ENCODE peak calls at places on chromosomes 13 and 19, in five cellular contexts. X is GM12878, M is ovary, C is A549, S is tibial nerve. K is an unnamed sample.

GRCh38 chr13:100722517-100722916 is 47.9 kb upstream of the TMTC4 start:
- DNase-seq in C (no peak), M (no peak), X (no peak), S (no peak), K (no peak)

GRCh38 chr13:87872813-87873212 is 201.6 kb downstream of the SLITRK5 start:
- DNase-seq in S (no peak), M (no peak), C (no peak), X (no peak), K (no peak)

GRCh38 chr13:25286308-25286968 is 850 bp downstream of the MTMR6 start:
- DNase-seq in M (no peak), X (no peak), C (no peak), S (peak), K (no peak)

GRCh38 chr13:62293081-62293480 is 877.4 kb upstream of the PCDH20 start:
- DNase-seq in C (no peak), X (no peak), S (no peak), M (no peak), K (no peak)

GRCh38 chr13:77038907-77039470 is 12.0 kb upstream of the FBXL3 start:
- DNase-seq in C (no peak), X (no peak), M (no peak), S (no peak), K (no peak)

GRCh38 chr13:100563779-100564178 is 24.8 kb downstream of the GGACT start:
- DNase-seq in X (no peak), S (no peak), M (no peak), C (no peak), K (no peak)

GRCh38 chr19:28003543-28003942 is 1209.4 kb downstream of the UQCRFS1 start:
- DNase-seq in X (no peak), S (no peak), C (no peak), M (no peak), K (no peak)

GRCh38 chr19:20247016-20247683 is 80.1 kb downstream of the ZNF486 start:
- DNase-seq in C (no peak), M (peak), X (no peak), S (no peak), K (no peak)

GRCh38 chr13:91817250-91817649 is 418.8 kb downstream of the GPC5 start:
- DNase-seq in C (no peak), S (no peak), M (no peak), X (no peak), K (no peak)

GRCh38 chr19:14550201-14550754 is 20.9 kb downstream of the TECR start:
- DNase-seq in S (no peak), M (no peak), X (no peak), C (no peak), K (no peak)

GRCh38 chr13:30725331-30726085 is 9.8 kb upstream of the ALOX5AP start:
- DNase-seq in X (no peak), C (no peak), M (no peak), S (no peak), K (no peak)

GRCh38 chr19:56839665-56840451 is 668 bp downstream of the PEG3 start:
- DNase-seq in M (peak), C (no peak), X (no peak), S (peak), K (peak)

GRCh38 chr19:38062959-38063786 is 156.2 kb downstream of the SIPA1L3 start:
- DNase-seq in M (no peak), S (no peak), X (no peak), C (no peak), K (no peak)

GRCh38 chr13:79593611-79594275 is 112.8 kb downstream of the NDFIP2 start:
- DNase-seq in C (no peak), X (no peak), M (no peak), S (no peak), K (no peak)

GRCh38 chr13:19572280-19572679 is 10.9 kb upstream of the TPTE2 start:
- DNase-seq in C (no peak), M (no peak), S (no peak), X (no peak), K (no peak)

GRCh38 chr13:97435794-97436193 is 1.8 kb downstream of the RAP2A start:
- DNase-seq in C (no peak), S (no peak), M (no peak), X (no peak), K (no peak)

GRCh38 chr19:47110521-47111080 is 3.0 kb downstream of the ZC3H4 start:
- DNase-seq in S (no peak), C (no peak), X (no peak), M (no peak), K (no peak)

GRCh38 chr13:95644611-95645052 is at the start of gene DZIP1:
- DNase-seq in X (no peak), M (peak), S (peak), C (peak), K (peak)

GRCh38 chr19:4908781-4909171 is 525 bp upstream of the UHRF1 start:
- DNase-seq in M (no peak), X (no peak), C (no peak), S (no peak), K (no peak)

GRCh38 chr13:109938255-109938936 is 152.0 kb upstream of the IRS2 start:
- DNase-seq in C (no peak), M (no peak), X (no peak), S (peak), K (no peak)

GRCh38 chr13:75938811-75939525 is 302.8 kb downstream of the LMO7 start:
- DNase-seq in C (no peak), S (no peak), X (no peak), M (no peak), K (no peak)

DNA sequence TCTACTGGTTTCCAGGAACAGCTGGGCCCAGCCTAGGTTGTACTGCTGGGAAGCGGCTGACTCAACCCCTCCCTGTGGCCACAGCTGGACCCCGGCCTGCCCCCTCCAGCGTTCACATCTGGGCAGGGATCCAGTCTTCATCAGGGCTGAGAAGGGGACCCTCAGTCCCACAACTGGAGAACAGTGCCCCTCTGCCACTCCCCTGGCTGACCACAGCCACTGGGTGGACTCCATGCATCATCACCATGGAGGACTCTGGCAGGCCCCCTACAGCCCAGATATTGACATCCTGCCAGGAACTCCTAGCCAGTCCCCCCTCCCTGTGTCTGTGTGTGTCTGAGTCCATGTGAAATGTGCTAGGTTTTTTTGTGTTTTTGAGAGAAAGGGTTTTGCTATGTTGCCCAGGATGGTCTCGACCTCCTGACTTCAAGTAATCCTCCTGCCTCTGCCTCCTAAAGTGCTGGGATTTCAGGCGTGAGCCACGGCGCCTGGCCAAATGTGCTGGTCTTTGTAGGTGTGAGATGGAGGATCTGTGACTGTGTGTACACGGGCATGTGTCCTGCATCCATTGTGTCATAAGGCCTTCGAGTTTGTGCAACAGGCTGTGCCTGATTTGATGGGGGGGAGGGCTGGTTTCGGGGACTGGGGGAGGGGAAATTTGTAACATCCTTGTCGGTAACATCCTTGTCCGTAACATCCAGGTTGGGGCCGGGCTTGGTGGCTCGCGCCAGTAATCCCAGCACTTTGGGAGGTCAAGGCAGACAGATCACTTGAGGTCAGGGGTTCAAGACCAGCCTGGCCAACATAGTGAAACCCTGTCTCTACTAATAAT is 4.0 kb upstream of the HOOK2 start:
- DNase-seq in X (no peak), S (no peak), M (peak), C (no peak), K (peak)
- TF ChIP-seq EP300 in X (no peak), S (no peak), M (peak), C (no peak), K (no peak)

GRCh38 chr19:35723671-35724070 is 5.9 kb downstream of the KMT2B start:
- DNase-seq in S (no peak), X (no peak), M (no peak), C (no peak), K (no peak)
- TF ChIP-seq EP300 in S (no peak), X (no peak), M (no peak), C (no peak), K (no peak)

GRCh38 chr19:11236324-11237301 is 2.8 kb upstream of the ANGPTL8 start:
- DNase-seq in M (no peak), X (no peak), C (no peak), S (no peak), K (no peak)
- TF ChIP-seq EP300 in M (no peak), X (no peak), C (no peak), S (no peak), K (no peak)

DNA sequence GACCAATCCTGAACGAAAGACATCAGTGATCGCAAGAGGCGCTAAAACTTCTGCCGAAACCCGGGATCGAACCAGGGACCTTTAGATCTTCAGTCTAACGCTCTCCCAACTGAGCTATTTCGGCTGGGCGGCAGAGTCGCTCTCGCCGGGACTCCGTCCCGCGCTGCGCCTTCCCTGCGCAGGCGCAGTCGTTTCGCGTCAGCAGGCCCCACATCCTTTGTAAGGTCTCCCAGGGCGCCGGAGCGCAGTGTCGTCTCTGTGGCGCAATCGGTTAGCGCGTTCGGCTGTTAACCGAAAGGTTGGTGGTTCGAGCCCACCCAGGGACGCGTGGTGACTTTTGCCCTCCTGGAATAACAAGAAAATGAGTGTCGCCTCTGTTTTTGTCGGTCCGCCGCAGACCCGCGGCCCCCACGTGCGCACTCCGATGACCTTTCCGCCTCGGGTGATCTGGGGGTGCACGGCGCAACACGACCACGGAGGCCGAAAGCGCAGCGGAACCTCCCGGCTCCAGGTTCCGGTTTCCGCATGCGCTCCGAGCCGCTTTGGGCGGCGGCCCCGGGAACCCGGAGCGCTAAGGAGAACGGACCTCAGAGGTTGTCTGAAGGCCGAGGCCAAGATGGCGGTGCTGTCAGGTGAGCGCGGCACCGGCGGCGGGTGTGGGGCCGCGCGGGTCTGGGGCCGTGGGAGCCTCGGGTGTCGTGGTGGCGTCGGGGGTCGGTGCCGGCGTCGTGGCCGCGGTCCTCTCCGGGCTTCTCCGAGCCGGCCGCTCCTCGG is at the start of gene NDUFS7:
- DNase-seq in M (peak), S (peak), C (peak), X (peak), K (peak)
- TF ChIP-seq EP300 in M (no peak), S (peak), C (no peak), X (no peak), K (no peak)

GRCh38 chr13:65940720-65941119 is 1289.4 kb downstream of the PCDH9 start:
- DNase-seq in S (no peak), C (no peak), X (no peak), M (no peak), K (no peak)
- TF ChIP-seq EP300 in S (no peak), C (no peak), X (no peak), M (no peak), K (no peak)

GRCh38 chr13:26953273-26953672 is 192.7 kb upstream of the GPR12 start:
- DNase-seq in X (no peak), M (no peak), S (no peak), C (no peak), K (no peak)
- TF ChIP-seq EP300 in X (no peak), M (no peak), S (no peak), C (no peak), K (no peak)

DNA sequence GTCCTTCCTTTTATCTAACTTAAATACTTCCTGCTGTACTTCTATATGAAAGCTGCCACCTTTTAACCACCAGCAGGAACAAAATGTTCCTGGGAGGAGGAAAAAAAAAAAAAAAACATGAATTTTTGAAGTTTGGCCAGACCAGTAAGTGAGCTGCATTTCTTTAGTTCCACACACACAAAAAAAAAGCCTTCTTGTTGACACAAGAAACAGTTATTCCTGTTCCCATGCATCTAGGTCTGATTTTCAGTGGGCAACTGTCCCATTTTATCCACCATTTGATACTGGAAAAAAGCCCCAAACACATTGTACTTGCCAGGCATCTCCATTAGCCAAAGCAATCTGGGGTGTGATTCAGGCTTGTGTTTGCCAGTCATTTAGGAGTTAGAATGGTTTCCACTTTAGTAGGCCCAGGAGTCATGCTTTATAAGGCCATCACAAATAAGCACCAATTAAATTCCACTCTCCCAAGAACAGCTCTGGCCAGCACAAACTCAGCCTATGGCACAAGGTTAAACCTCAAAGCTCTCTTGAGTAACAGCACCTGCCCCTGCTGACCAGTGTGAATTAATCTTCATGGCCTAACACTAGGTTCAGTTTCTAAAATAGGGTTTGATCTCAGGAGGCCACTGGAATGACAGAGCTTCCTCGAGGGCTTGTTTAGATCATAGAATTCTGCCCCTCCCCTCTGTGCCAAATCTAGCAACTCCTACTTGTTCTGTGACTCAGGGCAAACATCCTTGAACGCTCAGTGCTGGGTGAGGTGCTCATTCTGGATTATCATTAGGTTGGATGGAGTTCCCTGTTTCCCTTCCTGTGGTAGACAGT is 67.1 kb downstream of the NUFIP1 start:
- DNase-seq in X (no peak), S (peak), M (no peak), C (peak), K (no peak)
- TF ChIP-seq EP300 in X (no peak), S (peak), M (peak), C (no peak), K (peak)

GRCh38 chr19:6319376-6319775 is 14.0 kb downstream of the ACER1 start:
- DNase-seq in C (no peak), M (no peak), X (no peak), S (no peak), K (no peak)
- TF ChIP-seq EP300 in C (no peak), M (no peak), X (no peak), S (no peak), K (no peak)

GRCh38 chr19:50209131-50209530 is 5.7 kb downstream of the MYH14 start:
- DNase-seq in X (no peak), C (no peak), M (no peak), S (no peak), K (no peak)

GRCh38 chr19:50215820-50216219 is 12.4 kb downstream of the MYH14 start:
- DNase-seq in X (no peak), C (no peak), M (no peak), S (no peak), K (no peak)

GRCh38 chr19:50213925-50214324 is 10.5 kb downstream of the MYH14 start:
- DNase-seq in X (no peak), C (no peak), M (no peak), S (no peak), K (no peak)

GRCh38 chr19:50210425-50210824 is 7.0 kb downstream of the MYH14 start:
- DNase-seq in M (no peak), S (no peak), C (no peak), X (no peak), K (no peak)

GRCh38 chr19:50214699-50215543 is 11.5 kb downstream of the MYH14 start:
- DNase-seq in C (no peak), M (no peak), S (no peak), X (no peak), K (peak)
- TF ChIP-seq EP300 in C (no peak), M (no peak), S (no peak), X (no peak), K (no peak)

GRCh38 chr13:113419531-113420183 is 33.6 kb downstream of the ADPRHL1 start:
- DNase-seq in X (no peak), C (no peak), M (no peak), S (no peak), K (no peak)
- TF ChIP-seq EP300 in X (no peak), C (no peak), M (no peak), S (no peak), K (no peak)